ENCODE peak calls at places on chromosomes 12 and 14, in six cellular contexts. U is left ventricle myocardium inferior, E is adrenal gland, V is thoracic aorta, T is GM13977, C is lung. R is an unnamed sample.

GRCh38 chr14:78904094-78904493 is 733.9 kb downstream of the NRXN3 start:
- DNase-seq in T (no peak), U (no peak), E (no peak), V (no peak), C (no peak), R (no peak)

GRCh38 chr12:56206373-56207166 is 15.2 kb downstream of the RNF41 start:
- DNase-seq in E (peak), T (no peak), V (no peak), C (peak), U (peak), R (no peak)

GRCh38 chr14:57317248-57317833 is 48.6 kb downstream of the AP5M1 start:
- DNase-seq in C (peak), E (peak), V (peak), U (peak), T (peak), R (peak)

GRCh38 chr12:20524113-20524512 is 155.8 kb downstream of the PDE3A start:
- DNase-seq in U (no peak), E (no peak), T (no peak), C (no peak), V (no peak), R (no peak)

GRCh38 chr12:121712462-121713256 is at the start of gene TMEM120B:
- DNase-seq in E (peak), T (peak), V (peak), U (peak), C (peak), R (peak)

GRCh38 chr12:93336344-93336743 is 41.4 kb upstream of the NUDT4 start:
- DNase-seq in E (no peak), U (no peak), T (no peak), V (no peak), C (no peak), R (no peak)

GRCh38 chr12:80707830-80708534 is 548 bp downstream of the MYF6 start:
- DNase-seq in U (no peak), C (no peak), T (no peak), V (no peak), E (no peak), R (no peak)

GRCh38 chr12:105852958-105853357 is 285.8 kb downstream of the NUAK1 start:
- DNase-seq in T (no peak), U (peak), E (no peak), V (no peak), C (no peak), R (no peak)

GRCh38 chr12:52607314-52607713 is 6.1 kb upstream of the KRT72 start:
- DNase-seq in V (no peak), C (no peak), U (no peak), T (no peak), E (no peak), R (peak)

GRCh38 chr14:24678801-24679247 is 44.8 kb upstream of the GZMB start:
- DNase-seq in U (peak), V (peak), E (peak), T (peak), C (peak), R (peak)

GRCh38 chr14:76828339-76829015 is 2.3 kb downstream of the LRRC74A start:
- DNase-seq in C (no peak), U (no peak), V (no peak), E (no peak), T (no peak), R (no peak)

GRCh38 chr14:95198320-95198719 is 41.0 kb upstream of the DICER1 start:
- DNase-seq in T (no peak), V (no peak), U (no peak), C (no peak), E (no peak), R (no peak)

GRCh38 chr14:55698051-55698450 is 118.0 kb downstream of the KTN1 start:
- DNase-seq in C (no peak), U (no peak), T (no peak), E (no peak), V (no peak), R (no peak)

GRCh38 chr14:76227450-76228050 is 75.8 kb downstream of the GPATCH2L start:
- DNase-seq in C (no peak), T (no peak), U (no peak), V (no peak), E (no peak), R (no peak)

GRCh38 chr12:51822956-51823355 is 25.6 kb downstream of the FIGNL2 start:
- DNase-seq in E (no peak), C (no peak), U (no peak), T (no peak), V (no peak), R (no peak)

GRCh38 chr12:52232916-52233461 is at the start of gene KRT7:
- DNase-seq in V (no peak), C (peak), U (no peak), T (peak), E (no peak), R (no peak)

GRCh38 chr14:64112859-64113258 is 181.3 kb downstream of the ESR2 start:
- DNase-seq in E (no peak), U (no peak), C (no peak), V (no peak), T (no peak), R (no peak)

GRCh38 chr12:53096089-53096741 is 1.3 kb upstream of the IGFBP6 start:
- DNase-seq in T (no peak), C (peak), V (no peak), E (no peak), U (peak), R (no peak)

GRCh38 chr14:71933026-71933587 is 878 bp downstream of the RGS6 start:
- DNase-seq in E (no peak), T (peak), U (no peak), C (no peak), V (no peak), R (no peak)

GRCh38 chr12:2168808-2169207 is 116.0 kb downstream of the CACNA1C start:
- DNase-seq in E (no peak), V (no peak), C (no peak), U (no peak), T (no peak), R (no peak)

GRCh38 chr14:105774001-105774400 is 247.6 kb downstream of the TMEM121 start:
- DNase-seq in C (no peak), U (no peak), E (no peak), V (no peak), T (no peak), R (no peak)

GRCh38 chr14:38561657-38562056 is 305.8 kb upstream of the CLEC14A start:
- DNase-seq in V (no peak), U (no peak), T (no peak), E (no peak), C (no peak), R (no peak)

GRCh38 chr12:52401526-52401925 is 4.6 kb downstream of the KRT82 start:
- DNase-seq in U (no peak), C (no peak), E (no peak), T (no peak), V (no peak), R (no peak)

GRCh38 chr14:35927727-35928126 is 101.6 kb downstream of the BRMS1L start:
- DNase-seq in E (no peak), T (no peak), U (no peak), V (no peak), C (no peak), R (no peak)

GRCh38 chr12:13196302-13196921 is at the start of gene EMP1:
- DNase-seq in E (peak), U (peak), C (peak), T (peak), V (peak), R (peak)

GRCh38 chr14:51310453-51311074 is 70.5 kb downstream of the TMX1 start:
- DNase-seq in U (no peak), T (no peak), V (no peak), E (no peak), C (no peak), R (no peak)

GRCh38 chr12:119642986-119643385 is 24.9 kb upstream of the PRKAB1 start:
- DNase-seq in U (no peak), E (no peak), V (no peak), T (no peak), C (no peak), R (no peak)

GRCh38 chr14:104393898-104394605 is 185.5 kb upstream of the C14orf180 start:
- DNase-seq in V (no peak), E (peak), C (peak), U (peak), T (no peak), R (peak)

GRCh38 chr12:117202033-117202432 is 11.8 kb upstream of the FBXO21 start:
- DNase-seq in C (no peak), U (no peak), T (no peak), E (no peak), V (no peak), R (no peak)

GRCh38 chr14:104445832-104446381 is 133.7 kb upstream of the C14orf180 start:
- DNase-seq in U (no peak), T (no peak), C (peak), E (no peak), V (no peak), R (peak)

GRCh38 chr12:14557966-14558365 is 9.7 kb downstream of the PLBD1 start:
- DNase-seq in U (no peak), T (no peak), C (no peak), E (no peak), V (no peak), R (no peak)

GRCh38 chr12:111404362-111405148 is 1.2 kb upstream of the SH2B3 start:
- DNase-seq in V (no peak), T (peak), E (peak), U (peak), C (peak), R (no peak)

GRCh38 chr12:3299929-3300832 is 190.8 kb upstream of the PRMT8 start:
- DNase-seq in E (peak), V (peak), T (peak), U (peak), C (peak), R (peak)

GRCh38 chr12:3300833-3301401 is 190.1 kb upstream of the PRMT8 start:
- DNase-seq in E (no peak), C (no peak), U (no peak), T (no peak), V (no peak), R (no peak)

GRCh38 chr12:3296409-3296701 is 194.6 kb upstream of the PRMT8 start:
- DNase-seq in E (no peak), U (no peak), T (no peak), C (no peak), V (no peak), R (no peak)

GRCh38 chr12:3295648-3296408 is 195.2 kb upstream of the PRMT8 start:
- DNase-seq in E (peak), C (peak), V (no peak), U (peak), T (no peak), R (no peak)

DNA sequence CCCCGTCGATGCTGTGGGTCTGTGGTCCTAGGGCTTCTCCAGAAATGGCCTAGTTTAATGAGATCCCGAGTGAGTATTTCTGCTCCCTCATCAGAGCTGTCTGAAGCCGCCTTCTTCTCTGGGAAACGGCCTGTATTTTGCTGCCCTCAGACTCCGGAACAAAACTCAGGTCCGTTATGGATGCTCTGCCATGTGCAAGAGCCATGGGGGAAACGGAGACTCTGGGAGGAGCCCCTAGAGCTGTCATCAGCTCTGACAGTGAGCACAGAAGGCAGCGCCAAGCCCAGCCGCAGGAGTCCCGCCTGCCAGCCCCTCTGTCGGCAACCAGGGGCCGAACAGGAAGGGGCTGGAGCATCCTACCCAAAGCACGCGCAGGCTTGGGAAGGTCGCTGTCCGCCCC is 192.4 kb upstream of the PRMT8 start:
- DNase-seq in E (no peak), V (no peak), T (no peak), C (no peak), U (no peak), R (no peak)
- TF ChIP-seq CTCF in E (no peak), V (no peak), T (no peak), C (no peak), U (no peak), R (no peak)

DNA sequence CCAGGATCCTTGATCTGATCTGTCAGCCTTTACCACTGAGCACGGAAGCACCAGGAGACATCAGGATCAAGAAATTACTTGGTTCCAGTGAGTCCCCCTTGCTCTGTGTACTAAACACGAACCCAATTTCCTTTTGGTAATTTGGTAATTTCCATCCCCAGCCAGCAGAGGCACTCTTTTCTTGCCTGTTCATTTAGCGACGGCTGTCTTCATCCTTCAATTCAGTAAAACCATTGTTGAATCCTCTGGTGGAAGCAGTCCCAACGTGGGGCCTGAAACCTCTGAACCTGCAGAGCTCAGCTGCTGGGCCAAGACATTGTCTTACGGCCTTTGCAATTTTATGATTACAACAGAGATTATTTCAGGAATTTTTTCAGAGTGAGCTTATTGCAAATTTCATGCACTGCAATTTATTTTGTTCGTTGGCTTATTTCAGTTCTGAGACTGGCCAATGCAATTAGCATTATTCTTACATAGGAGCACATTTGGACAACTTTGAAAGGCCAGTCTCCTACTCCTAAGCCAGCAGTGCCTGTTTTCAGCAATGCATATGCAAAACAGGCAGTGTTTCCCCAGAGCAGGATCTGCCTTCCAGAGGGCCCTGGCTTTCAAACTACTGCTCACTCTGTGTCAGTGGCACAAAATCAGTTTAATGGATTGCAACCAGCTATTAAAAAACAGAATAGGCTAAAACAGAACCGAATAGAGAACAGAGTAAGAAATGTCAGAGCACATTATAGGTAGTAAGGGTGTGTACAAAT is 372.9 kb upstream of the TMEM132C start:
- DNase-seq in V (no peak), E (no peak), C (no peak), T (no peak), U (no peak), R (no peak)
- TF ChIP-seq CTCF in V (no peak), E (peak), C (no peak), T (no peak), U (peak), R (peak)

GRCh38 chr12:69238589-69239285 is 632 bp upstream of the CPSF6 start:
- DNase-seq in T (no peak), E (no peak), U (no peak), C (no peak), V (no peak), R (no peak)
- TF ChIP-seq CTCF in T (no peak), E (no peak), U (no peak), C (no peak), V (no peak), R (no peak)

GRCh38 chr12:124725612-124726237 is 137.9 kb downstream of the SCARB1 start:
- DNase-seq in V (no peak), E (no peak), T (no peak), U (no peak), C (no peak), R (no peak)

GRCh38 chr12:124727244-124727673 is 136.4 kb downstream of the SCARB1 start:
- DNase-seq in E (peak), C (peak), V (peak), U (peak), T (no peak), R (no peak)

GRCh38 chr12:124730455-124730932 is 133.2 kb downstream of the SCARB1 start:
- DNase-seq in E (no peak), U (peak), V (no peak), C (peak), T (no peak), R (no peak)

GRCh38 chr12:124725099-124725498 is 138.6 kb downstream of the SCARB1 start:
- DNase-seq in E (no peak), V (no peak), C (no peak), T (no peak), U (no peak), R (no peak)

GRCh38 chr12:124727922-124728321 is 135.7 kb downstream of the SCARB1 start:
- DNase-seq in V (no peak), T (no peak), C (no peak), U (no peak), E (no peak), R (no peak)
- TF ChIP-seq CTCF in V (no peak), T (no peak), C (no peak), U (peak), E (no peak), R (peak)